ENCODE peak calls at places on chromosomes 5 and 9, in seven cellular contexts. J, C, P, B, K, N and U are unnamed samples.

GRCh38 chr5:176886336-176887251 is 12.6 kb downstream of the HK3 start:
- DNase-seq in J (no peak), C (no peak), P (no peak), B (no peak), K (no peak), N (no peak), U (no peak)

GRCh38 chr9:100425758-100426157 is 1.2 kb upstream of the MSANTD3 start:
- DNase-seq in J (peak), C (no peak), P (no peak), B (no peak), K (no peak), N (peak), U (no peak)

GRCh38 chr5:78504726-78505431 is 143.7 kb downstream of the LHFPL2 start:
- DNase-seq in J (peak), C (peak), P (peak), B (no peak), K (peak), N (peak), U (peak)

GRCh38 chr5:35819026-35819425 is 37.7 kb upstream of the IL7R start:
- DNase-seq in J (no peak), C (no peak), P (no peak), B (no peak), K (no peak), N (no peak), U (no peak)

GRCh38 chr5:134905246-134905996 is 490 bp downstream of the PCBD2 start:
- DNase-seq in J (peak), C (peak), P (no peak), B (peak), K (peak), N (peak), U (no peak)

GRCh38 chr5:16773990-16774389 is 157.2 kb upstream of the RETREG1 start:
- DNase-seq in J (peak), C (no peak), P (no peak), B (no peak), K (no peak), N (no peak), U (no peak)

GRCh38 chr9:127686461-127687393 is 20.1 kb upstream of the CFAP157 start:
- DNase-seq in J (peak), C (no peak), P (no peak), B (no peak), K (no peak), N (no peak), U (no peak)

GRCh38 chr5:124741711-124742496 is 4.5 kb downstream of the ZNF608 start:
- DNase-seq in J (peak), C (peak), P (no peak), B (no peak), K (no peak), N (peak), U (no peak)

GRCh38 chr5:153552886-153553285 is 62.4 kb downstream of the GRIA1 start:
- DNase-seq in J (peak), C (no peak), P (no peak), B (no peak), K (no peak), N (peak), U (no peak)

GRCh38 chr5:150522504-150523464 is 14.9 kb downstream of the NDST1 start:
- DNase-seq in J (no peak), C (no peak), P (peak), B (no peak), K (no peak), N (no peak), U (no peak)

GRCh38 chr5:153402550-153402949 is 87.9 kb upstream of the GRIA1 start:
- DNase-seq in J (peak), C (no peak), P (no peak), B (no peak), K (no peak), N (no peak), U (no peak)

GRCh38 chr9:88143179-88143578 is 4.9 kb upstream of the SPATA31C2 start:
- DNase-seq in J (no peak), C (no peak), P (no peak), B (no peak), K (no peak), N (no peak), U (no peak)

GRCh38 chr5:53037141-53037859 is 48.1 kb downstream of the ITGA2 start:
- DNase-seq in J (peak), C (no peak), P (no peak), B (no peak), K (no peak), N (peak), U (no peak)

GRCh38 chr9:15722888-15723287 is 170.0 kb downstream of the CCDC171 start:
- DNase-seq in J (no peak), C (no peak), P (no peak), B (no peak), K (no peak), N (no peak), U (no peak)

GRCh38 chr9:2276296-2276695 is 261.1 kb downstream of the SMARCA2 start:
- DNase-seq in J (no peak), C (no peak), P (no peak), B (no peak), K (no peak), N (no peak), U (no peak)

GRCh38 chr5:32810812-32811211 is 99.7 kb downstream of the NPR3 start:
- DNase-seq in J (no peak), C (no peak), P (no peak), B (no peak), K (no peak), N (peak), U (no peak)

GRCh38 chr9:32969270-32969669 is 32.2 kb downstream of the APTX start:
- DNase-seq in J (peak), C (no peak), P (no peak), B (no peak), K (no peak), N (no peak), U (no peak)

GRCh38 chr5:154087260-154087659 is 48.5 kb downstream of the MFAP3 start:
- DNase-seq in J (peak), C (peak), P (no peak), B (no peak), K (no peak), N (no peak), U (no peak)

GRCh38 chr5:54383225-54383624 is 72.3 kb upstream of the HSPB3 start:
- DNase-seq in J (no peak), C (no peak), P (no peak), B (no peak), K (no peak), N (peak), U (no peak)

GRCh38 chr5:175700991-175701390 is 43.1 kb downstream of the HRH2 start:
- DNase-seq in J (peak), C (no peak), P (no peak), B (peak), K (peak), N (no peak), U (peak)

GRCh38 chr5:163978897-163979296 is 473.5 kb downstream of the MAT2B start:
- DNase-seq in J (no peak), C (no peak), P (no peak), B (peak), K (no peak), N (no peak), U (no peak)

GRCh38 chr9:111431684-111432083 is 52.5 kb downstream of the ECPAS start:
- DNase-seq in J (no peak), C (no peak), P (no peak), B (no peak), K (no peak), N (peak), U (no peak)

GRCh38 chr5:147455321-147455720 is 54.5 kb downstream of the DPYSL3 start:
- DNase-seq in J (peak), C (no peak), P (no peak), B (peak), K (no peak), N (peak), U (no peak)

GRCh38 chr9:134187821-134188420 is 23.6 kb upstream of the RNU6ATAC start:
- DNase-seq in J (no peak), C (no peak), P (no peak), B (no peak), K (peak), N (no peak), U (peak)